ENCODE peak calls at places on chromosomes 12 and 14, in five cellular contexts. M, U, L, W and A are unnamed samples.

GRCh38 chr14:25121342-25122129 is 71.6 kb upstream of the STXBP6 start:
- DNase-seq in W (no peak), M (peak; percentile 52), L (peak; percentile 87), U (no peak), A (no peak)

GRCh38 chr12:124754949-124755800 is 108.5 kb downstream of the SCARB1 start:
- DNase-seq in M (peak; percentile 72), L (peak; percentile 95), U (peak; percentile 94), W (peak; percentile 46), A (peak; percentile 59)

GRCh38 chr12:25388216-25388615 is 137.5 kb upstream of the KRAS start:
- DNase-seq in U (no peak), M (peak; percentile 54), W (no peak), L (no peak), A (no peak)

GRCh38 chr12:7486512-7486911 is 17.1 kb downstream of the CD163 start:
- DNase-seq in U (no peak), L (no peak), W (no peak), M (no peak), A (no peak)

GRCh38 chr12:114876968-114877680 is 193.1 kb upstream of the TBX3 start:
- DNase-seq in W (no peak), L (no peak), M (no peak), U (no peak), A (no peak)

GRCh38 chr12:49974677-49975369 is 2.1 kb downstream of the AQP6 start:
- DNase-seq in W (no peak), M (no peak), L (peak; percentile 70), U (no peak), A (no peak)

GRCh38 chr14:100590726-100591452 is 3.7 kb upstream of the BEGAIN start:
- DNase-seq in U (no peak), L (peak; percentile 64), M (no peak), W (no peak), A (no peak)

GRCh38 chr14:36556811-36557433 is 25.5 kb downstream of the NKX2-8 start:
- DNase-seq in L (peak; percentile 37), U (no peak), W (no peak), M (no peak), A (no peak)

GRCh38 chr12:60205500-60205899 is 609.7 kb downstream of the SLC16A7 start:
- DNase-seq in M (peak; percentile 49), W (no peak), U (no peak), L (no peak), A (no peak)

GRCh38 chr14:28766505-28767238 is at the start of gene FOXG1:
- DNase-seq in W (no peak), M (no peak), U (no peak), L (peak; percentile 92), A (no peak)

GRCh38 chr12:93912086-93912733 is 235.0 kb downstream of the CRADD start:
- DNase-seq in U (no peak), L (no peak), M (no peak), W (peak; percentile 29), A (no peak)

GRCh38 chr12:119556830-119557229 is 36.7 kb upstream of the TMEM233 start:
- DNase-seq in M (no peak), L (no peak), W (no peak), U (no peak), A (no peak)

GRCh38 chr14:22973217-22974032 is 8.9 kb downstream of the AJUBA start:
- DNase-seq in L (peak; percentile 90), U (peak; percentile 73), M (peak; percentile 57), W (peak; percentile 51), A (no peak)

GRCh38 chr12:117685115-117685926 is 283.5 kb downstream of the KSR2 start:
- DNase-seq in W (no peak), L (peak; percentile 89), U (peak; percentile 51), M (no peak), A (no peak)

GRCh38 chr12:193282-193681 is 20.7 kb downstream of the SLC6A12 start:
- DNase-seq in U (no peak), W (no peak), L (no peak), M (no peak), A (no peak)

GRCh38 chr12:49972641-49973360 is at the start of gene AQP6:
- DNase-seq in W (peak; percentile 74), L (peak; percentile 59), U (no peak), M (no peak), A (no peak)

GRCh38 chr14:22112004-22112403 is 438.4 kb upstream of the OR4E1 start:
- DNase-seq in L (no peak), M (no peak), W (no peak), U (no peak), A (no peak)

GRCh38 chr14:85852900-85853299 is 323.0 kb downstream of the FLRT2 start:
- DNase-seq in U (no peak), W (no peak), L (no peak), M (no peak), A (no peak)

GRCh38 chr12:90809941-90810340 is 145.0 kb downstream of the CCER1 start:
- DNase-seq in W (no peak), L (no peak), M (no peak), U (no peak), A (no peak)

GRCh38 chr12:69438539-69438938 is 31.6 kb upstream of the FRS2 start:
- DNase-seq in W (no peak), U (no peak), L (no peak), M (no peak), A (no peak)

GRCh38 chr12:117968826-117969659 is at the start of gene KSR2:
- DNase-seq in U (peak; percentile 78), M (peak; percentile 63), W (peak; percentile 82), L (peak; percentile 87), A (no peak)

GRCh38 chr14:87888136-87888999 is 104.6 kb downstream of the GALC start:
- DNase-seq in M (no peak), U (peak; percentile 53), L (no peak), W (no peak), A (no peak)

GRCh38 chr12:132651444-132652100 is 33.0 kb downstream of the P2RX2 start:
- DNase-seq in M (no peak), L (peak; percentile 13), W (no peak), U (no peak), A (no peak)

GRCh38 chr12:128829870-128830504 is 6.2 kb upstream of the SLC15A4 start:
- DNase-seq in W (peak; percentile 25), L (no peak), U (no peak), M (no peak), A (no peak)

GRCh38 chr12:123767613-123768012 is 5.5 kb downstream of the DNAH10 start:
- DNase-seq in U (no peak), W (no peak), L (no peak), M (no peak), A (no peak)

GRCh38 chr12:7108042-7108927 is 729 bp downstream of the C1RL start:
- DNase-seq in L (peak; percentile 94), W (peak; percentile 79), U (peak; percentile 81), M (peak; percentile 86), A (peak; percentile 35)

GRCh38 chr14:92475451-92476187 is 38.0 kb upstream of the RIN3 start:
- DNase-seq in M (no peak), W (no peak), L (no peak), U (peak; percentile 84), A (no peak)

GRCh38 chr12:124379938-124380754 is 85.3 kb downstream of the RFLNA start:
- DNase-seq in W (peak; percentile 50), M (peak; percentile 52), L (peak; percentile 98), U (peak; percentile 90), A (peak; percentile 72)

GRCh38 chr14:100620437-100621100 is 33.4 kb upstream of the BEGAIN start:
- DNase-seq in M (no peak), W (no peak), L (peak; percentile 35), U (no peak), A (no peak)

DNA sequence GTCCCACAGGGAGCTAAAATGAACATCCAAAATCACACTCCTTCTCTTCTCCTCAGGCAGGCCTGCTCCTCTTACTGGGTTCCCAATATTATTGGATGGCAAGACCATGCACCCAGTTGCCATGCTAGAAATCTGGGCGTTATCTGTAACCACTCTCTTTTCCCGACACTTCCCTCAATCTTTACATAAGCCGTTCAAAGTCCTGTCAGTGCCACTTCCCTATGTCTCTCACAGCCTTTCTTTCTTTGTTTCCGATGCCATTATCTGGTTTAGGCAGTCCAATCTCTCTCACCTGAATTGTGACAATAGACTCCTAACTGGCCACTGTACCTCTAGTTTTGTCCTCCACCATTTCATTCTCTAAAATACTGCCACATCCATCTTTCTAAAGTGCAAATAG is 24.1 kb downstream of the SNRPF start:
- DNase-seq in L (no peak), W (no peak), M (no peak), U (no peak), A (no peak)
- H3K4me3 ChIP-seq in L (no peak overlapping the region), W (no peak overlapping the region), M (no peak overlapping the region), U (no peak overlapping the region), A (no peak overlapping the region)

DNA sequence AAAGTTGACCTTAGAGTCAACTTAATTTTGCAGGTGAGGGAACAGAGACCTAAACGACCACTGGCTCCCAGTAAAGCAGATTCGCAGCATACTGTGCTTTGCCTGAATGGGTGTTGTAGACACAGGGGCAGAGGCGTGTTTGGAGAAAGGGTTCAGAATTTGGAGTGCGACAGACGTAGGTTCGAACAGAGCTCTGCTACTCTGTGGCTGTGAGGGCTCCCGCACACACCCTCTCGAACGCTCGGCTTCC is 240 bp upstream of the TOMM20L start:
- DNase-seq in L (no peak), U (no peak), M (no peak), W (no peak), A (no peak)
- H3K27ac ChIP-seq in L (no peak overlapping the region), U (peak overlapping the region; percentile 80), M (no peak overlapping the region), W (peak overlapping the region; percentile 83), A (peak overlapping the region; percentile 77)

GRCh38 chr14:59308706-59309105 is 120.2 kb downstream of the DAAM1 start:
- DNase-seq in L (no peak), W (no peak), M (no peak), U (no peak), A (no peak)

GRCh38 chr14:59303216-59303615 is 114.7 kb downstream of the DAAM1 start:
- DNase-seq in L (no peak), U (no peak), W (no peak), M (peak; percentile 94), A (no peak)

GRCh38 chr14:59306775-59307174 is 118.3 kb downstream of the DAAM1 start:
- DNase-seq in W (no peak), L (no peak), M (peak; percentile 92), U (no peak), A (no peak)

GRCh38 chr14:59305231-59305630 is 116.8 kb downstream of the DAAM1 start:
- DNase-seq in W (no peak), M (no peak), U (no peak), L (no peak), A (no peak)

DNA sequence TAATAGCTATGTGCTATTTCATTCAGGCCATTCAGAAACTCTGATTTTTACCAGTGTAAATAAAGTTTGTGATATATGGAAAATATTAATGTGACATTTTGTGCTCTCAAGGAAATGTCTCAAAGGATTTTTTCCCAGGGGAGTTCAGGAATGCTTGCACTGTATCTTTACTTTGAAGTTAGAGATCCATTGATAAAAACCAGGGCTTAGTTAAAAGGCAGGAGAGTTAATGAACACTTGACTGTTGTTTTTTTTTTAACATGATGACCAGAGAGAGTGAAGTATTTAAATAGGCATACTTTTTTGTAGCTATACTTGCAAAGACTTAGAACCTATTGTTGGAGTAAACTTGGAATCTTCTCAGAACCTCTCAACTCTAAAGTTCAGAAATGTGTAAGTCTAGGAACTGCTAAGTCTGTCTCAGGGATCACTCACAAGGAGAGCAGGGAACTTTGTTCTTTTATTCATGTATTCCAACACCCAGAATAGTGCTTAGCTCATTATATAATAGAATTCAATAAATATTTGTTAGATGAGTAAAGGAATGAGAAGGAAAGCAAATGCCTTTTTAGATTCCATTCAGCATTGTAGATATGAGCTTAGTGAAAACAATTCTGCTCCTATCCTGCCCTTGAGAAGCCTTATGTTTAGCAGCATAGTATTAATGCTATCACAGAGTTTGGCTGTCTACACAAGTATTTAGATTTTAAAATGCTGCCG is 117.5 kb downstream of the DAAM1 start:
- DNase-seq in M (no peak), W (no peak), L (no peak), U (no peak), A (no peak)
- H3K4me3 ChIP-seq in M (no peak overlapping the region), W (no peak overlapping the region), L (no peak overlapping the region), U (no peak overlapping the region), A (no peak overlapping the region)

GRCh38 chr12:56884421-56884820 is 49.8 kb downstream of the SDR9C7 start:
- DNase-seq in W (no peak), U (no peak), L (peak; percentile 85), M (no peak), A (no peak)
- H3K27ac ChIP-seq in W (no peak overlapping the region), U (no peak overlapping the region), L (no peak overlapping the region), M (no peak overlapping the region), A (no peak overlapping the region)